ENCODE peak calls at places on chromosomes 3 and 15, in five cellular contexts. B is mesenchymal stem cell, S is H1, P is neuronal stem cell, O is trophoblast cell. D is an unnamed sample.

GRCh38 chr15:89406756-89407650 is 72.4 kb upstream of the POLG start:
- DNase-seq in B (no peak), S (no peak), P (no peak), O (no peak), D (peak; percentile 66)

GRCh38 chr3:119628390-119628789 is 30.7 kb downstream of the PLA1A start:
- DNase-seq in B (no peak), S (no peak), P (no peak), O (no peak), D (no peak)

GRCh38 chr3:165903885-165904284 is 66.7 kb upstream of the BCHE start:
- DNase-seq in B (peak; percentile 44), S (no peak), P (no peak), O (peak; percentile 28), D (no peak)

GRCh38 chr3:67018105-67018788 is 20.1 kb downstream of the KBTBD8 start:
- DNase-seq in B (peak; percentile 16), S (no peak), P (no peak), O (peak; percentile 30), D (no peak)

GRCh38 chr3:25441234-25441856 is 13.3 kb downstream of the RARB start:
- DNase-seq in B (no peak), S (no peak), P (no peak), O (no peak), D (peak; percentile 38)

GRCh38 chr3:8474991-8475390 is 26.6 kb upstream of the LMCD1 start:
- DNase-seq in B (no peak), S (no peak), P (no peak), O (no peak), D (no peak)

GRCh38 chr15:64857421-64857820 is 15.7 kb downstream of the PLEKHO2 start:
- DNase-seq in B (peak; percentile 70), S (no peak), P (no peak), O (peak; percentile 81), D (peak; percentile 17)

GRCh38 chr3:171559586-171559985 is 99.4 kb upstream of the TNIK start:
- DNase-seq in B (no peak), S (no peak), P (no peak), O (no peak), D (no peak)

GRCh38 chr3:136750922-136751258 is 1.3 kb downstream of the STAG1 start:
- DNase-seq in B (no peak), S (no peak), P (no peak), O (no peak), D (no peak)

GRCh38 chr3:196757876-196758739 is 18.5 kb downstream of the PAK2 start:
- DNase-seq in B (peak; percentile 89), S (no peak), P (no peak), O (no peak), D (no peak)

GRCh38 chr3:61077551-61077950 is 173.7 kb downstream of the FHIT start:
- DNase-seq in B (no peak), S (no peak), P (no peak), O (no peak), D (no peak)

GRCh38 chr3:179450901-179451334 is 352 bp downstream of the GNB4 start:
- DNase-seq in B (peak; percentile 58), S (no peak), P (no peak), O (no peak), D (no peak)

GRCh38 chr15:99118801-99119546 is 14.1 kb downstream of the SYNM start:
- DNase-seq in B (no peak), S (no peak), P (no peak), O (no peak), D (no peak)

GRCh38 chr15:37015476-37015875 is 84.9 kb downstream of the MEIS2 start:
- DNase-seq in B (no peak), S (no peak), P (no peak), O (no peak), D (no peak)

GRCh38 chr15:44537728-44538240 is 837 bp downstream of the EIF3J start:
- DNase-seq in B (peak; percentile 79), S (no peak), P (no peak), O (peak; percentile 41), D (no peak)

GRCh38 chr3:141929341-141929995 is 53.0 kb downstream of the ATP1B3 start:
- DNase-seq in B (no peak), S (no peak), P (no peak), O (no peak), D (no peak)

GRCh38 chr15:53586815-53587214 is 172.6 kb downstream of the WDR72 start:
- DNase-seq in B (peak; percentile 1), S (peak; percentile 68), P (peak; percentile 70), O (no peak), D (peak; percentile 81)

GRCh38 chr15:100210338-100210737 is 131.4 kb downstream of the ADAMTS17 start:
- DNase-seq in B (no peak), S (no peak), P (no peak), O (no peak), D (no peak)

GRCh38 chr3:175346573-175347356 is 487.6 kb downstream of the NAALADL2 start:
- DNase-seq in B (peak; percentile 82), S (no peak), P (no peak), O (no peak), D (no peak)

GRCh38 chr3:44330444-44330843 is 8.1 kb upstream of the TCAIM start:
- DNase-seq in B (no peak), S (no peak), P (no peak), O (no peak), D (no peak)

GRCh38 chr15:72916939-72917338 is 133.4 kb upstream of the ADPGK start:
- DNase-seq in B (peak; percentile 16), S (no peak), P (no peak), O (no peak), D (no peak)

DNA sequence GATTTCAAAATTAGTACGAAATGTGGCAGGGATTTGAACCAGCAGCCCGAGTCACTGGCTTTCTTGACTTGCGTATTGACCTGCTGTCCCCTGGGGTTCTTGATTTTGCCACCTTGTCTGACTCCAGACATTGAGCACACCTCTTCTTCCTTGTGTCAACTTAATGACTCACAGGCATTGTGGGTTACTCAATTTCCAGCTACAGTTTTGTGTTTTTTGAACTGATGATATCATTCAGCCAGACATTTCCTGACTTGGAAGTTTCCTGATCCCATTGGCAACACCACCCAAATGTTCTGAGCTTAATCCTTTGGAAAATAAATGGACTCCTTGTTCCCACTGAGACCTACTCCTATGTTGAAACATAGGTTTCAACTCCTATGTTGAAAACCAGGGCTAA is 64.2 kb downstream of the MOBP start:
- DNase-seq in B (peak; percentile 60), S (no peak), P (no peak), O (no peak), D (no peak)
- H3K9ac ChIP-seq in B (no peak overlapping the region), S (no peak overlapping the region), P (no peak overlapping the region), O (no peak overlapping the region), D (no peak overlapping the region)

GRCh38 chr3:102026656-102027055 is 177.3 kb downstream of the NFKBIZ start:
- DNase-seq in B (no peak), S (no peak), P (no peak), O (no peak), D (no peak)

GRCh38 chr3:102024270-102024904 is 175.1 kb downstream of the NFKBIZ start:
- DNase-seq in B (no peak), S (no peak), P (no peak), O (no peak), D (no peak)

GRCh38 chr3:102020670-102021069 is 171.4 kb downstream of the NFKBIZ start:
- DNase-seq in B (no peak), S (no peak), P (no peak), O (no peak), D (no peak)

GRCh38 chr3:102025568-102025967 is 176.3 kb downstream of the NFKBIZ start:
- DNase-seq in B (no peak), S (no peak), P (no peak), O (no peak), D (no peak)
- H2BK12ac ChIP-seq in B (no peak overlapping the region), S (no peak overlapping the region), P (no peak overlapping the region), O (no peak overlapping the region), D (no peak overlapping the region)

GRCh38 chr15:95326689-95327525 is 1003.6 kb upstream of the NR2F2 start:
- DNase-seq in B (no peak), S (no peak), P (no peak), O (no peak), D (peak; percentile 51)
- H3K9ac ChIP-seq in B (peak overlapping the region; percentile 55), S (no peak overlapping the region), P (peak overlapping the region; percentile 75), O (peak overlapping the region; percentile 64), D (no peak overlapping the region)

GRCh38 chr15:76756371-76756770 is 148.8 kb downstream of the SCAPER start:
- DNase-seq in B (no peak), S (no peak), P (no peak), O (peak; percentile 19), D (no peak)
- H2BK12ac ChIP-seq in B (no peak overlapping the region), S (no peak overlapping the region), P (no peak overlapping the region), O (no peak overlapping the region), D (no peak overlapping the region)